ENCODE peak calls at places on chromosomes 16 and 17, in four cellular contexts. One of them, this sample, is unnamed.
A peak's percentile ranks its signal among the peaks of the same experiment; 100 is the strongest.

GRCh38 chr16:25264599-25264998 is 7.0 kb upstream of the ZKSCAN2 start:
- DNase-seq in K562: peak; percentile 37
- DNase-seq in GM12878: no peak
- DNase-seq in HepG2: no peak
- DNase-seq in this sample: no peak

GRCh38 chr16:65002265-65002664 is 119.6 kb downstream of the CDH11 start:
- DNase-seq in HepG2: no peak
- DNase-seq in K562: no peak
- DNase-seq in GM12878: no peak
- DNase-seq in this sample: no peak

GRCh38 chr17:11730747-11731146 is 132.5 kb downstream of the DNAH9 start:
- DNase-seq in K562: no peak
- DNase-seq in GM12878: no peak
- DNase-seq in HepG2: no peak
- DNase-seq in this sample: no peak

GRCh38 chr16:83338941-83339340 is 468.8 kb upstream of the HSBP1 start:
- DNase-seq in K562: no peak
- DNase-seq in GM12878: no peak
- DNase-seq in HepG2: no peak
- DNase-seq in this sample: no peak

GRCh38 chr17:50817142-50817751 is 18.1 kb upstream of the WFIKKN2 start:
- DNase-seq in K562: peak; percentile 83
- DNase-seq in GM12878: no peak
- DNase-seq in HepG2: no peak
- DNase-seq in this sample: peak; percentile 79

GRCh38 chr17:8746501-8747236 is 2.0 kb upstream of the CCDC42 start:
- DNase-seq in K562: no peak
- DNase-seq in HepG2: no peak
- DNase-seq in GM12878: peak; percentile 1
- DNase-seq in this sample: peak; percentile 28

GRCh38 chr17:79982986-79983385 is 52.7 kb downstream of the TBC1D16 start:
- DNase-seq in K562: no peak
- DNase-seq in GM12878: no peak
- DNase-seq in HepG2: no peak
- DNase-seq in this sample: no peak

GRCh38 chr17:70060415-70060814 is 14.6 kb upstream of the KCNJ16 start:
- DNase-seq in GM12878: no peak
- DNase-seq in HepG2: no peak
- DNase-seq in K562: no peak
- DNase-seq in this sample: no peak

GRCh38 chr16:30121741-30122620 is 1.0 kb downstream of the MAPK3 start:
- DNase-seq in GM12878: no peak
- DNase-seq in K562: no peak
- DNase-seq in HepG2: no peak
- DNase-seq in this sample: no peak

GRCh38 chr16:87648698-87649487 is 46.6 kb downstream of the JPH3 start:
- DNase-seq in HepG2: no peak
- DNase-seq in GM12878: no peak
- DNase-seq in K562: no peak
- DNase-seq in this sample: no peak

GRCh38 chr17:74759243-74759801 is 10.9 kb downstream of the NHERF1 start:
- DNase-seq in GM12878: no peak
- DNase-seq in HepG2: no peak
- DNase-seq in K562: no peak
- DNase-seq in this sample: no peak

GRCh38 chr16:51982715-51983680 is 563.9 kb downstream of the TOX3 start:
- DNase-seq in GM12878: no peak
- DNase-seq in HepG2: peak; percentile 67
- DNase-seq in K562: peak; percentile 21
- DNase-seq in this sample: peak; percentile 50

GRCh38 chr16:62253926-62254325 is 217.7 kb upstream of the CDH8 start:
- DNase-seq in K562: no peak
- DNase-seq in HepG2: no peak
- DNase-seq in GM12878: no peak
- DNase-seq in this sample: no peak

GRCh38 chr17:16516594-16517018 is 24.6 kb upstream of the LRRC75A start:
- DNase-seq in HepG2: no peak
- DNase-seq in K562: peak; percentile 39
- DNase-seq in GM12878: no peak
- DNase-seq in this sample: peak; percentile 52

GRCh38 chr16:68257251-68257905 is 6.9 kb upstream of the SLC7A6 start:
- DNase-seq in HepG2: no peak
- DNase-seq in GM12878: no peak
- DNase-seq in K562: no peak
- DNase-seq in this sample: no peak

GRCh38 chr17:61986898-61987297 is 59.1 kb upstream of the INTS2 start:
- DNase-seq in GM12878: no peak
- DNase-seq in K562: no peak
- DNase-seq in HepG2: no peak
- DNase-seq in this sample: no peak

GRCh38 chr16:80631581-80631980 is 90.8 kb downstream of the DYNLRB2 start:
- DNase-seq in GM12878: no peak
- DNase-seq in K562: no peak
- DNase-seq in HepG2: no peak
- DNase-seq in this sample: no peak

GRCh38 chr16:48384305-48384981 is 770 bp downstream of the SIAH1 start:
- DNase-seq in K562: peak; percentile 90
- DNase-seq in HepG2: peak; percentile 41
- DNase-seq in GM12878: no peak
- DNase-seq in this sample: peak; percentile 61

GRCh38 chr17:39863918-39864746 is at the start of gene IKZF3:
- DNase-seq in HepG2: peak; percentile 46
- DNase-seq in K562: peak; percentile 55
- DNase-seq in GM12878: no peak
- DNase-seq in this sample: peak; percentile 37

GRCh38 chr17:35449371-35449931 is 885 bp upstream of the SLFN13 start:
- DNase-seq in HepG2: no peak
- DNase-seq in K562: no peak
- DNase-seq in GM12878: no peak
- DNase-seq in this sample: no peak

GRCh38 chr17:10729334-10730193 is at the start of gene TMEM220:
- DNase-seq in GM12878: no peak
- DNase-seq in K562: no peak
- DNase-seq in HepG2: peak; percentile 26
- DNase-seq in this sample: peak; percentile 38

DNA sequence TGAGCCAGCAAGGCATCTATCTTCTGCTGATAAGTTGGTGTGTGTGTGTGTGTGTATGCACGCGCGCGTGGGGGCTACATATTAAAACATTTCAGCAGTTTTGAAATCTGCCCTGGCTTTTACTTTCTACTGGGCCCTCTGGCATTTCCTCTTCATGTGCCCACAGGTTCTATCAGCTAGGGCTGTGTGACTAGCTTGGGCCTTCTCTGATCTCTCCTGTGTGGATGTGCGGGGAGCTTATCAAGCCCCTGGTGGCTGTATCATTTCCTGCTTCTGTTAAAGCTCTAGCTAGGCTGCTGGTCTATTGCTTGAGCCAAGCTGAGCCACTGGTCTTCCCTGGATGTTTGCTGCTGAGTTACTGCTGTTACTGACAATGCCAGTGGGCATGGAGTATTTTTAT is 132.5 kb downstream of the AATF start:
- DNase-seq in GM12878: no peak
- DNase-seq in HepG2: no peak
- DNase-seq in K562: no peak
- DNase-seq in this sample: no peak
- TF ChIP-seq BHLHE40 in GM12878: no peak
- TF ChIP-seq BHLHE40 in HepG2: no peak
- TF ChIP-seq BHLHE40 in K562: no peak
- TF ChIP-seq BHLHE40 in this sample: no peak

DNA sequence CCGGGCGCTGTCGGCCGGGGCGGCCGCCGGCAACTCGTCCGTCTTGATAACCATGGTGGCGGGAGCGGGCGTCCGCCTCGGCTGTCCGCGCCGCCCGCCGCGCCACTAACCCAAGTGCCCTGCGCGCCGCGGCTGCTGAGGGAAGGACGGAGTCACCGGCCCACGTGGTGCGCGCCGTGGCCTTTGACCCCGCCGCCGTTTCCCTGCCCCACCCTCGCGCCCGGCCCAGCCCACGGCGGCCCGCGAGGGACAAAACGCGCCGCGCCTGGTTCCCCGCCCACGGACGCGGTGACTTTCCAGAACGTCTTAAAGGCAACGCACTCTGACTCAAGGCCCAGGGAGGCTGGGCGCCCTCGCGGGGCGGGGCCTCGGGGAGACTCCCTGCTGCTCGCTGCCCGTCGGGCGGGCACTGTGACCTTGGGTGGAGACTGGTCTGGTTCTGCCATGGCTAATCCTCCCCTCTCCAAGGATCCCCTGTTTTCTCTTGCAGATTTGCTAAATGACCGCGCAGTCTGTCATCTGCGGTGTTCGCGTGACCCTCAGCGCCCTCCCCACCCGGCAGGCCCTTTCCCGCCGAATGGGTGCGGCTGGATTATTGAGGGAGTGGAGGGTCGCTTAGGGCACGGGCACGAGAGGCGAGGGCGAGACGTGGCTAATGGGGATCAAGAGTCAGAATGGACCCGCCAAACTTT is at the start of gene CLUH:
- DNase-seq in K562: peak; percentile 84
- DNase-seq in GM12878: peak; percentile 83
- DNase-seq in HepG2: peak; percentile 67
- DNase-seq in this sample: peak; percentile 87
- TF ChIP-seq FOXM1 in K562: peak; percentile 30
- TF ChIP-seq FOXM1 in GM12878: no peak
- TF ChIP-seq FOXM1 in HepG2: no peak
- TF ChIP-seq FOXM1 in this sample: no peak

DNA sequence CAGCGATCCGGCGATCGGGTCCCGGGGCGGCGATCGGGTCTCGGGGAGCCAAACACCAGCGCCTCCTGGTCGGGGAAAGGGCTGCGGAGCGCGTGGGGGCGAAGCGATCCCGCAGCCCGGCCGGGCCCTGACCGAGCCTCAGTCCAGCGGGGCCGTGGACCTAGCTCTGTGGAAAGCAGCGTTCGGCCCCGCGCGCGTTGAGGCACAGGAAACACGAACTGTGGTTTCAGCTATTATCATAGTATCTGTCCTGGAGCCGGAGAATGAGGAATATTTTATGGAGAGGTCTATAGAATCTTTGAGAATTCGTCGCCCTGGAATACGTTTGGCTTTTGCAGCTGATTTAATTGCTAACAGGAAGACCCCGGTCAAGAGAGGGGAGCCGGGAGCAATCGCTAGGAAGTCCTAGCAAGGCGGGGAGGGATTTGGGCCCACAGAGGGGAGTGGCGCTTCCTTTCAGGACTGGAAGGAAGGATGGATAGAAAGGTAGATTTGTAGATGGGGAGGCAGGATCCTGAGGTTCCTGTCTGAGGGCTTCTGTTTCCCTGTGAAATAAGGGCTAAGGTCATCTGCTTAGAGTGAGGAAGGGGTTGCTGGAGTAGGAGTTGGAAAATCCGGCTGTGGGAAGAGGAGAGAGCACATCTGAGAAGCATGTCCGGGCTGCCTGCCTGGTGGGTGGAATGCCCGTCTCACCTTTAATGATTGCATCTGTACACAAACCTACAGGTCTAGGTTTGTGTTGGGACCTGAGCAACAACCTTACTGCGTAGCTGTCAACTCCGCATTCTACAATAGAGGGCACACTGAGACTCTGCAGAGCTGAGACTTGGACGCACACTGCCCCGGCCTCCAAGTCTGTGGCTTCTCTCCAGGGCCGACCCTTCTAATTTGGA is 770 bp downstream of the CCNF start:
- DNase-seq in GM12878: no peak
- DNase-seq in HepG2: peak; percentile 54
- DNase-seq in K562: no peak
- DNase-seq in this sample: peak; percentile 33
- TF ChIP-seq FOXK2 in GM12878: no peak
- TF ChIP-seq FOXK2 in HepG2: no peak
- TF ChIP-seq FOXK2 in K562: no peak
- TF ChIP-seq FOXK2 in this sample: no peak

DNA sequence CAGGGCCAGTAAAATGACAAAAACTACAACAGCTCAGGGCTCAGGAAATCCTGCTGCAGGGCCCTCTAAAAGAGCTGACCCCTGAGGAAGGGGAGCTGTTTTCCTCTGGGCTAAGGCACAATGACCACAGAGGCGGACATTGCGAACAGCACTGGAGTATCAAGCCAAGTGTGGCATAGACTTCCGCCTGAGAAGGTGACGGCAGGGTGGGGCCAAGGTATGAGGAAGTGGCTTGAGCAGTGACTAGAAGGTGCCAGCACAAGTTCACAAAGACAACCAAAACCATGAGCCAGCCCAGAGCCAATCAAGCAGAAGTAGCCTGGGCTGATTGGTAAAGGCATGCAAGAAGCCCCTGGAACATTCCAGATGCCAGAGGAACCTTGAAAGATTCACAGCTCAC is 13.9 kb downstream of the ERN2 start:
- DNase-seq in GM12878: no peak
- DNase-seq in HepG2: no peak
- DNase-seq in K562: no peak
- DNase-seq in this sample: no peak
- TF ChIP-seq BHLHE40 in GM12878: no peak
- TF ChIP-seq BHLHE40 in HepG2: no peak
- TF ChIP-seq BHLHE40 in K562: no peak
- TF ChIP-seq BHLHE40 in this sample: no peak

GRCh38 chr16:86019446-86020047 is 120.6 kb downstream of the IRF8 start:
- DNase-seq in K562: peak; percentile 39
- DNase-seq in HepG2: no peak
- DNase-seq in GM12878: no peak
- DNase-seq in this sample: peak; percentile 33

GRCh38 chr16:86018487-86018886 is 119.5 kb downstream of the IRF8 start:
- DNase-seq in K562: no peak
- DNase-seq in HepG2: no peak
- DNase-seq in GM12878: no peak
- DNase-seq in this sample: no peak

GRCh38 chr16:86013867-86014266 is 114.9 kb downstream of the IRF8 start:
- DNase-seq in GM12878: no peak
- DNase-seq in HepG2: no peak
- DNase-seq in K562: no peak
- DNase-seq in this sample: no peak

GRCh38 chr16:86015606-86016005 is 116.6 kb downstream of the IRF8 start:
- DNase-seq in GM12878: no peak
- DNase-seq in HepG2: no peak
- DNase-seq in K562: no peak
- DNase-seq in this sample: no peak

GRCh38 chr16:86016201-86016965 is 117.4 kb downstream of the IRF8 start:
- DNase-seq in HepG2: peak; percentile 47
- DNase-seq in GM12878: peak; percentile 59
- DNase-seq in K562: peak; percentile 75
- DNase-seq in this sample: peak; percentile 73
- TF ChIP-seq FOXM1 in HepG2: no peak
- TF ChIP-seq FOXM1 in GM12878: peak; percentile 69
- TF ChIP-seq FOXM1 in K562: no peak
- TF ChIP-seq FOXM1 in this sample: no peak